ENCODE peak calls at places on chromosomes 12 and 14, in nine cellular contexts. R is hepatic stellate cell; U is effector memory CD8-positive, alpha-beta T cell; D is activated T-cell treated with anti-CD3 and anti-CD28 coated beads, Interleukin-2, amount 50 U/mL, for 4 hours; H is AG09319; P is GM18507; K is Calu3; O is left cardiac atrium; A is neural crest cell. G is an unnamed sample.

GRCh38 chr12:130752692-130753230 is 36.7 kb upstream of the RIMBP2 start:
- DNase-seq in R (no peak), U (no peak), D (no peak), H (no peak), P (no peak), K (no peak), O (no peak), A (peak), G (no peak)

GRCh38 chr14:61476737-61477410 is 155.5 kb downstream of the PRKCH start:
- DNase-seq in R (peak), U (peak), D (peak), H (peak), P (no peak), K (peak), O (peak), A (no peak), G (peak)

GRCh38 chr14:20697273-20698017 is 8.9 kb downstream of the ANG start:
- DNase-seq in R (peak), U (peak), D (peak), H (no peak), P (no peak), K (peak), O (peak), A (peak), G (peak)

GRCh38 chr12:131457028-131457310 is 253.9 kb upstream of the SFSWAP start:
- DNase-seq in R (no peak), U (no peak), D (no peak), H (no peak), P (no peak), K (no peak), O (no peak), A (no peak), G (no peak)

GRCh38 chr14:77099425-77100167 is 1.5 kb downstream of the CIPC start:
- DNase-seq in R (peak), U (no peak), D (no peak), H (peak), P (no peak), K (no peak), O (no peak), A (no peak), G (no peak)

GRCh38 chr14:102831163-102831804 is 54.0 kb downstream of the TRAF3 start:
- DNase-seq in R (no peak), U (no peak), D (no peak), H (no peak), P (no peak), K (no peak), O (no peak), A (no peak), G (no peak)

GRCh38 chr14:75279739-75280447 is 1.3 kb downstream of the FOS start:
- DNase-seq in R (no peak), U (peak), D (no peak), H (no peak), P (no peak), K (peak), O (peak), A (no peak), G (no peak)

GRCh38 chr12:89244536-89244935 is 107.8 kb downstream of the DUSP6 start:
- DNase-seq in R (no peak), U (no peak), D (no peak), H (no peak), P (no peak), K (no peak), O (no peak), A (no peak), G (no peak)

GRCh38 chr12:71128191-71128590 is 29.6 kb downstream of the TSPAN8 start:
- DNase-seq in R (no peak), U (no peak), D (no peak), H (no peak), P (no peak), K (no peak), O (no peak), A (no peak), G (no peak)

GRCh38 chr14:69682607-69683263 is 71.3 kb downstream of the SUSD6 start:
- DNase-seq in R (no peak), U (no peak), D (no peak), H (no peak), P (no peak), K (no peak), O (no peak), A (no peak), G (no peak)

GRCh38 chr12:107092669-107093546 is 441 bp downstream of the CRY1 start:
- DNase-seq in R (no peak), U (peak), D (peak), H (no peak), P (no peak), K (peak), O (no peak), A (no peak), G (peak)

GRCh38 chr14:63726499-63726898 is 1.4 kb downstream of the SGPP1 start:
- DNase-seq in R (no peak), U (no peak), D (no peak), H (no peak), P (no peak), K (no peak), O (no peak), A (no peak), G (no peak)

GRCh38 chr14:96260341-96260821 is 4.4 kb downstream of the BDKRB1 start:
- DNase-seq in R (peak), U (no peak), D (no peak), H (peak), P (no peak), K (no peak), O (no peak), A (no peak), G (no peak)

GRCh38 chr12:4287325-4288290 is 14.0 kb downstream of the CCND2 start:
- DNase-seq in R (no peak), U (no peak), D (no peak), H (no peak), P (no peak), K (no peak), O (no peak), A (no peak), G (no peak)

GRCh38 chr12:130014485-130014807 is 110.6 kb upstream of the TMEM132D start:
- DNase-seq in R (no peak), U (no peak), D (no peak), H (no peak), P (no peak), K (no peak), O (no peak), A (no peak), G (no peak)

G was measured in activated naive CD4-positive, alpha-beta T cell treated with anti-CD3 and anti-CD28 coated beads, Interleukin-2, amount 50 U/mL, for 16 hours.